ENCODE peak calls at places on chromosomes 7 and 10, in five cellular contexts. N, H, E, F and J are unnamed samples.

GRCh38 chr10:79483948-79484347 is 28.4 kb upstream of the EIF5AL1 start:
- DNase-seq in N (no peak), H (peak; percentile 78), E (peak; percentile 78), F (peak; percentile 52), J (no peak)

GRCh38 chr10:118939216-118940007 is 90.1 kb upstream of the NANOS1 start:
- DNase-seq in N (no peak), H (no peak), E (no peak), F (no peak), J (peak; percentile 85)

GRCh38 chr7:151191544-151191943 is 4.5 kb upstream of the ASB10 start:
- DNase-seq in N (no peak), H (no peak), E (no peak), F (no peak), J (no peak)

GRCh38 chr10:33612116-33612515 is 277.6 kb upstream of the NRP1 start:
- DNase-seq in N (no peak), H (peak; percentile 5), E (no peak), F (no peak), J (peak; percentile 58)

GRCh38 chr10:21530616-21531015 is 3.4 kb upstream of the MLLT10 start:
- DNase-seq in N (no peak), H (no peak), E (no peak), F (no peak), J (no peak)

GRCh38 chr7:44072364-44073231 is 7.2 kb upstream of the PGAM2 start:
- DNase-seq in N (peak; percentile 69), H (peak; percentile 89), E (peak; percentile 82), F (peak; percentile 91), J (peak; percentile 71)

GRCh38 chr10:112838784-112839481 is 111.1 kb upstream of the TCF7L2 start:
- DNase-seq in N (no peak), H (no peak), E (no peak), F (no peak), J (no peak)

GRCh38 chr7:112140600-112140999 is 65.6 kb downstream of the DOCK4 start:
- DNase-seq in N (no peak), H (no peak), E (no peak), F (no peak), J (no peak)

GRCh38 chr7:31811650-31812461 is 124.8 kb downstream of the PPP1R17 start:
- DNase-seq in N (peak; percentile 8), H (peak; percentile 9), E (no peak), F (peak; percentile 21), J (peak; percentile 79)

GRCh38 chr7:114931656-114932011 is 9.7 kb downstream of the MDFIC start:
- DNase-seq in N (no peak), H (no peak), E (no peak), F (no peak), J (no peak)

GRCh38 chr7:78037603-78038002 is 239.0 kb downstream of the PHTF2 start:
- DNase-seq in N (no peak), H (no peak), E (no peak), F (no peak), J (no peak)

GRCh38 chr7:142759433-142759832 is 10.2 kb downstream of the PRSS1 start:
- DNase-seq in N (no peak), H (no peak), E (no peak), F (no peak), J (no peak)

GRCh38 chr7:27123021-27123476 is 7.5 kb downstream of the HOXA4 start:
- DNase-seq in N (no peak), H (no peak), E (no peak), F (no peak), J (no peak)

GRCh38 chr7:157813741-157814661 is 477.2 kb downstream of the DNAJB6 start:
- DNase-seq in N (no peak), H (no peak), E (no peak), F (no peak), J (no peak)

GRCh38 chr7:974820-975681 is at the start of gene COX19:
- DNase-seq in N (peak; percentile 93), H (peak; percentile 86), E (peak; percentile 90), F (peak; percentile 92), J (peak; percentile 81)

GRCh38 chr10:117112220-117112619 is 25.9 kb downstream of the VAX1 start:
- DNase-seq in N (no peak), H (no peak), E (no peak), F (no peak), J (no peak)

GRCh38 chr7:70456729-70457128 is 675.2 kb upstream of the GALNT17 start:
- DNase-seq in N (peak; percentile 25), H (no peak), E (no peak), F (no peak), J (no peak)

GRCh38 chr10:13990392-13990805 is 340.3 kb downstream of the FRMD4A start:
- DNase-seq in N (peak; percentile 44), H (peak; percentile 76), E (peak; percentile 52), F (peak; percentile 59), J (peak; percentile 72)

GRCh38 chr10:11725912-11726311 is 16.3 kb upstream of the ECHDC3 start:
- DNase-seq in N (no peak), H (no peak), E (no peak), F (no peak), J (no peak)

GRCh38 chr10:102660891-102661613 is 16.8 kb downstream of the TRIM8 start:
- DNase-seq in N (peak; percentile 63), H (peak; percentile 80), E (peak; percentile 77), F (peak; percentile 71), J (peak; percentile 76)

GRCh38 chr7:87179180-87179579 is 26.9 kb downstream of the DMTF1 start:
- DNase-seq in N (no peak), H (no peak), E (no peak), F (no peak), J (no peak)

GRCh38 chr10:50997461-50997860 is 76.8 kb upstream of the PRKG1 start:
- DNase-seq in N (no peak), H (no peak), E (no peak), F (no peak), J (no peak)

GRCh38 chr7:84161398-84161797 is 33.2 kb downstream of the SEMA3A start:
- DNase-seq in N (no peak), H (no peak), E (no peak), F (no peak), J (no peak)

GRCh38 chr10:17239276-17239660 is 11.2 kb downstream of the VIM start:
- DNase-seq in N (no peak), H (no peak), E (no peak), F (no peak), J (no peak)

GRCh38 chr10:132973903-132974241 is 31.5 kb upstream of the CFAP46 start:
- DNase-seq in N (no peak), H (no peak), E (no peak), F (no peak), J (no peak)

GRCh38 chr10:24272374-24272773 is 63.4 kb downstream of the KIAA1217 start:
- DNase-seq in N (no peak), H (no peak), E (no peak), F (no peak), J (no peak)

GRCh38 chr10:110357252-110357780 is 52.6 kb upstream of the SMNDC1 start:
- DNase-seq in N (no peak), H (peak; percentile 96), E (no peak), F (peak; percentile 36), J (peak; percentile 96)

GRCh38 chr10:26725837-26726727 is 28.6 kb downstream of the PDSS1 start:
- DNase-seq in N (peak; percentile 35), H (peak; percentile 52), E (peak; percentile 51), F (peak; percentile 64), J (peak; percentile 48)

GRCh38 chr10:78794736-78795455 is 273.9 kb upstream of the ZMIZ1 start:
- DNase-seq in N (no peak), H (no peak), E (no peak), F (no peak), J (no peak)

GRCh38 chr10:130073912-130074311 is 36.7 kb downstream of the C10orf143 start:
- DNase-seq in N (no peak), H (no peak), E (no peak), F (no peak), J (no peak)

GRCh38 chr10:28463676-28464395 is 69.1 kb upstream of the WAC start:
- DNase-seq in N (no peak), H (no peak), E (no peak), F (no peak), J (no peak)

GRCh38 chr7:946256-946996 is 8.1 kb downstream of the ADAP1 start:
- DNase-seq in N (no peak), H (no peak), E (no peak), F (peak; percentile 3), J (no peak)